ENCODE peak calls at places on chromosomes 1 and 21, in eight cellular contexts. J is PC-3, R is HFF-Myc, X is gastrocnemius medialis, H is HFFc6, G is psoas muscle, P is fibroblast of lung, N is GM20000. A is an unnamed sample.

GRCh38 chr1:25996966-25997758 is 701 bp downstream of the PAFAH2 start:
- DNase-seq in N (peak; percentile 43), J (peak; percentile 14), R (no peak), G (no peak), X (peak; percentile 39), H (peak; percentile 61), P (peak; percentile 66), A (peak; percentile 20)

GRCh38 chr1:234933475-234933874 is 195.2 kb downstream of the TOMM20 start:
- DNase-seq in N (peak; percentile 71), J (peak; percentile 70), P (peak; percentile 67), G (peak; percentile 88), X (peak; percentile 62), H (peak; percentile 60), R (peak; percentile 32), A (peak; percentile 56)

GRCh38 chr1:19028110-19028509 is 71.6 kb upstream of the IFFO2 start:
- DNase-seq in P (no peak), X (no peak), J (no peak), H (no peak), G (no peak), N (no peak), R (no peak), A (no peak)

GRCh38 chr1:91555821-91556531 is 55.3 kb downstream of the CDC7 start:
- DNase-seq in H (peak; percentile 85), R (no peak), G (no peak), X (no peak), N (peak; percentile 34), J (peak; percentile 58), P (peak; percentile 90), A (peak; percentile 81)

GRCh38 chr1:59705849-59706599 is 108.7 kb upstream of the HOOK1 start:
- DNase-seq in G (no peak), X (no peak), R (no peak), H (peak; percentile 21), J (no peak), N (no peak), P (no peak), A (no peak)

GRCh38 chr1:84387480-84388163 is 10.7 kb upstream of the DNASE2B start:
- DNase-seq in G (no peak), N (no peak), P (no peak), R (no peak), X (no peak), J (peak; percentile 22), H (no peak), A (no peak)

GRCh38 chr1:71919812-71920509 is 362.4 kb downstream of the NEGR1 start:
- DNase-seq in X (no peak), P (no peak), G (no peak), N (no peak), J (no peak), H (no peak), R (no peak), A (no peak)

GRCh38 chr1:162724583-162725120 is 65.8 kb upstream of the HSD17B7 start:
- DNase-seq in H (no peak), P (peak; percentile 40), N (no peak), R (no peak), X (no peak), J (no peak), G (no peak), A (no peak)

GRCh38 chr1:228213917-228214808 is 6.3 kb downstream of the OBSCN start:
- DNase-seq in J (no peak), P (no peak), G (no peak), N (no peak), R (no peak), H (no peak), X (no peak), A (peak; percentile 39)

GRCh38 chr1:82343381-82343780 is 542.6 kb downstream of the ADGRL2 start:
- DNase-seq in R (no peak), N (no peak), X (no peak), H (no peak), P (no peak), G (no peak), J (no peak), A (no peak)

GRCh38 chr1:89148259-89148658 is 22.3 kb upstream of the GBP2 start:
- DNase-seq in R (no peak), X (no peak), G (no peak), H (no peak), P (no peak), N (no peak), J (no peak), A (no peak)

GRCh38 chr1:105437847-105438246 is 1618.6 kb upstream of the PRMT6 start:
- DNase-seq in X (no peak), J (no peak), P (no peak), H (no peak), R (no peak), N (no peak), G (no peak), A (no peak)

GRCh38 chr1:29117381-29117780 is 6.3 kb downstream of the TMEM200B start:
- DNase-seq in J (no peak), X (no peak), N (no peak), P (no peak), H (no peak), G (no peak), R (no peak), A (no peak)

GRCh38 chr1:201761178-201761577 is 67.8 kb upstream of the IPO9 start:
- DNase-seq in P (no peak), X (no peak), R (no peak), G (no peak), H (no peak), J (no peak), N (no peak), A (no peak)

GRCh38 chr21:42171091-42172053 is 47.6 kb upstream of the ABCG1 start:
- DNase-seq in N (no peak), X (no peak), R (no peak), J (peak; percentile 77), H (no peak), G (no peak), P (no peak), A (no peak)

GRCh38 chr1:116909511-116910378 is at the start of gene PTGFRN:
- DNase-seq in P (peak; percentile 24), J (peak; percentile 71), R (no peak), H (no peak), X (no peak), N (peak; percentile 49), G (peak; percentile 78), A (peak; percentile 25)

GRCh38 chr1:244836135-244836521 is 670 bp downstream of the COX20 start:
- DNase-seq in P (peak; percentile 53), J (peak; percentile 50), X (no peak), G (no peak), R (no peak), N (peak; percentile 16), H (no peak), A (no peak)

GRCh38 chr1:185279571-185279970 is 37.5 kb downstream of the IVNS1ABP start:
- DNase-seq in P (peak; percentile 51), G (no peak), N (no peak), J (peak; percentile 34), R (peak; percentile 2), X (no peak), H (peak; percentile 11), A (no peak)

GRCh38 chr1:2786329-2787162 is 14.9 kb downstream of the TTC34 start:
- DNase-seq in G (peak; percentile 60), P (no peak), R (no peak), N (peak; percentile 83), J (peak; percentile 56), X (no peak), H (no peak), A (peak; percentile 83)
- TF ChIP-seq CTCF in G (peak; percentile 51), P (no peak), R (no peak), N (peak; percentile 76), J (peak; percentile 89), X (peak; percentile 54), H (peak; percentile 52), A (peak; percentile 84)

GRCh38 chr1:32817815-32818786 is 648 bp downstream of the S100PBP start:
- DNase-seq in X (peak; percentile 58), J (peak; percentile 76), P (peak; percentile 40), H (peak; percentile 32), N (no peak), G (peak; percentile 91), R (no peak), A (peak; percentile 53)
- TF ChIP-seq CTCF in X (no peak), J (no peak), P (no peak), H (peak; percentile 3), N (no peak), G (no peak), R (no peak), A (no peak)

GRCh38 chr1:243585982-243586381 is 264.1 kb downstream of the AKT3 start:
- DNase-seq in N (no peak), R (no peak), G (no peak), J (no peak), X (no peak), H (no peak), P (no peak), A (no peak)
- TF ChIP-seq CTCF in N (no peak), R (no peak), G (no peak), J (no peak), X (no peak), H (no peak), P (no peak), A (no peak)

GRCh38 chr1:236127045-236127444 is 15.3 kb upstream of the GPR137B start:
- DNase-seq in X (no peak), P (no peak), H (no peak), J (no peak), G (no peak), N (no peak), R (no peak), A (no peak)
- TF ChIP-seq CTCF in X (no peak), P (no peak), H (no peak), J (no peak), G (no peak), N (no peak), R (no peak), A (no peak)

DNA sequence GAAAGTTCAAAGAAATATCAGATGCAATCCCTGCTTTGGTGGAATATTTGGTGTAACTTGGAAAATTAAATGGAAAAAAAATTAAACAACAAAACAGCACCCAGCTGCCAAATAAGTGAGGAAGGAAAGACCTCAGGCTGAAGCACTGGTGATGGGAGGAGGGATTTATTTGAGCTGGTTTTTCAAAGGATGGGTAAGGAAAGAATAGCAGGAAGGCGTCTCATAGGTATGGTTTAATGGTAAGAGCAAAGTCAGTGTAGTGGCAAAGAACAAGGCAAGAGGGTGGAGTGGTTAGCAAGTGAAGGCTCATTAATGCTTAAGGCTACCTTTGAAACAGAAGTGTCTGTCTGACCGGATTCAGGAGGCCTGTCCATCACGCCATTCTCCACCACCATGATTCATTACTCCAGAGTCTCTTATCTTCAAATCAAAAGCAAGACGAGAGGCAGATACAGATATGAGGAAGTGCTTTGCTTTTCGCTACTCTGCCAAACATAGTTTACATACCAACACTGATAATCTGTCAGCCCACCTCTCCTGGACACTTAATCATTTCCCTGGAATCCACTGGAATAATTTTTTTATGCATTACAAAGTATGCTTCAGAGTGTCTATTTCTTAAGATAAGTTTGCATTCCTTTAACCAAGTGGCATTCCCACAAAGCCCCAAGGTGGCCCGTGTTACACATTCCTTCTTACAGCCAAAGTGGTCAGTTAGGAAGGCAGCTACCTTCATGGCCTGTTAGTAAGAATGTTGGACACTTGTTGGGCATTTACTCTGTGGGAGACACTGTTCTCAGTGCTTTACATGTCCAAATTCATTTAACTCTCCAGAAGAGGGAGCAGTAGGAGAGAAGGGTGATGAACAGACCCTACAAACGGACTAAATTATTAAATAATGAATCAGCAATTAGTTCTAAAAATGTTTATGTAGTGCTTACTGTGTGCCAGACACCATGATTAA is 146.6 kb downstream of the ROR1 start:
- DNase-seq in P (peak; percentile 77), R (peak; percentile 72), J (peak; percentile 86), H (peak; percentile 95), G (no peak), X (no peak), N (no peak), A (no peak)
- TF ChIP-seq CTCF in P (peak; percentile 43), R (peak; percentile 38), J (peak; percentile 68), H (peak; percentile 81), G (peak; percentile 19), X (no peak), N (no peak), A (no peak)